ENCODE peak calls at places on chromosomes 5 and 9, in eight cellular contexts. P is stimulated activated CD8-positive, alpha-beta memory T cell treated with anti-CD3 and anti-CD28 coated beads, Interleukin-4, amount 100 ng/mL, for 24 hours; S is activated T-helper 1 cell treated with anti-CD3 and anti-CD28 coated beads, Interleukin-12 subunit alpha, Interleukin-12 subunit beta, Interleukin-2, Interleukin-4 antibody, amounts not matched to agents 30 ng/mL and 10 ng/mL and 1 ng/mL, durations not matched to agents 14 hours and 24 hours and 36 hours; N is KBM-7; Z is activated CD8-positive, alpha-beta T cell treated with anti-CD3 and anti-CD28 coated beads, Interleukin-2, amount 10 ng/mL, durations not matched to agents 7 days and 5 days; D is astrocyte of the cerebellum; H is mammary epithelial cell; R is midbrain. L is an unnamed sample.
A peak's percentile ranks its signal among the peaks of the same experiment; 100 is the strongest.

GRCh38 chr5:26828294-26828693 is 210.1 kb downstream of the CDH9 start:
- DNase-seq in P (no peak), S (no peak), N (no peak), Z (no peak), D (no peak), H (no peak), R (no peak), L (no peak)

GRCh38 chr9:76403352-76403751 is 9.1 kb upstream of the RFK start:
- DNase-seq in P (no peak), S (peak; percentile 12), N (peak; percentile 74), Z (peak; percentile 39), D (peak; percentile 78), H (peak; percentile 69), R (peak; percentile 17), L (peak; percentile 46)

GRCh38 chr9:128945798-128946501 is 1.5 kb downstream of the DOLK start:
- DNase-seq in P (no peak), S (no peak), N (no peak), Z (no peak), D (no peak), H (no peak), R (no peak), L (no peak)

GRCh38 chr9:134655101-134655500 is 13.5 kb downstream of the COL5A1 start:
- DNase-seq in P (no peak), S (no peak), N (no peak), Z (no peak), D (no peak), H (no peak), R (no peak), L (no peak)

GRCh38 chr9:120922404-120923173 is 4.0 kb downstream of the TRAF1 start:
- DNase-seq in P (no peak), S (no peak), N (no peak), Z (no peak), D (no peak), H (no peak), R (no peak), L (no peak)

GRCh38 chr5:14413331-14413750 is 168.3 kb upstream of the OTULINL start:
- DNase-seq in P (no peak), S (no peak), N (no peak), Z (peak; percentile 40), D (no peak), H (no peak), R (no peak), L (no peak)

GRCh38 chr5:169828385-169828784 is 151.9 kb downstream of the INSYN2B start:
- DNase-seq in P (no peak), S (no peak), N (no peak), Z (no peak), D (no peak), H (no peak), R (no peak), L (no peak)

GRCh38 chr9:15155826-15156225 is 151.2 kb downstream of the TTC39B start:
- DNase-seq in P (no peak), S (no peak), N (no peak), Z (no peak), D (no peak), H (no peak), R (no peak), L (peak; percentile 13)

GRCh38 chr9:81801190-81801589 is 111.8 kb upstream of the TLE1 start:
- DNase-seq in P (no peak), S (no peak), N (no peak), Z (no peak), D (no peak), H (no peak), R (no peak), L (no peak)

GRCh38 chr9:70479880-70480291 is 65.4 kb upstream of the KLF9 start:
- DNase-seq in P (no peak), S (no peak), N (peak; percentile 38), Z (no peak), D (peak; percentile 40), H (no peak), R (no peak), L (no peak)

GRCh38 chr5:8053270-8053669 is 184.3 kb downstream of the MTRR start:
- DNase-seq in P (no peak), S (no peak), N (no peak), Z (no peak), D (no peak), H (no peak), R (no peak), L (no peak)

GRCh38 chr9:77454668-77455067 is 193.5 kb downstream of the GNA14 start:
- DNase-seq in P (no peak), S (no peak), N (no peak), Z (no peak), D (peak; percentile 76), H (no peak), R (no peak), L (no peak)

GRCh38 chr5:127409236-127409921 is 108.1 kb upstream of the PRRC1 start:
- DNase-seq in P (no peak), S (no peak), N (no peak), Z (no peak), D (no peak), H (no peak), R (peak; percentile 76), L (peak; percentile 69)

GRCh38 chr9:122116040-122116439 is 22.9 kb upstream of the TTLL11 start:
- DNase-seq in P (no peak), S (no peak), N (no peak), Z (no peak), D (no peak), H (no peak), R (no peak), L (no peak)

GRCh38 chr9:101582593-101582992 is 12.2 kb downstream of the PPP3R2 start:
- DNase-seq in P (no peak), S (no peak), N (no peak), Z (no peak), D (peak; percentile 12), H (peak; percentile 31), R (no peak), L (no peak)

GRCh38 chr5:125256296-125256695 is 509.9 kb upstream of the ZNF608 start:
- DNase-seq in P (no peak), S (no peak), N (no peak), Z (no peak), D (no peak), H (no peak), R (no peak), L (no peak)

GRCh38 chr5:91038180-91038808 is 344.8 kb downstream of the ARRDC3 start:
- DNase-seq in P (no peak), S (no peak), N (no peak), Z (no peak), D (no peak), H (no peak), R (no peak), L (no peak)

GRCh38 chr9:73176450-73176875 is 24.8 kb downstream of the ANXA1 start:
- DNase-seq in P (no peak), S (no peak), N (no peak), Z (no peak), D (no peak), H (peak; percentile 81), R (no peak), L (no peak)

GRCh38 chr5:109310315-109310714 is 99.5 kb downstream of the PJA2 start:
- DNase-seq in P (no peak), S (no peak), N (no peak), Z (no peak), D (no peak), H (no peak), R (no peak), L (no peak)

GRCh38 chr9:116005267-116005666 is 148.3 kb upstream of the PAPPA start:
- DNase-seq in P (no peak), S (no peak), N (no peak), Z (no peak), D (no peak), H (no peak), R (no peak), L (no peak)

GRCh38 chr5:172658869-172659513 is 17.9 kb downstream of the NEURL1B start:
- DNase-seq in P (no peak), S (no peak), N (no peak), Z (no peak), D (no peak), H (no peak), R (no peak), L (no peak)

GRCh38 chr5:126998201-126998631 is 32.1 kb downstream of the MARCHF3 start:
- DNase-seq in P (no peak), S (no peak), N (no peak), Z (no peak), D (peak; percentile 52), H (no peak), R (peak; percentile 18), L (peak; percentile 61)

GRCh38 chr9:24045150-24045549 is 219.1 kb upstream of the ELAVL2 start:
- DNase-seq in P (no peak), S (no peak), N (no peak), Z (no peak), D (no peak), H (no peak), R (no peak), L (no peak)

GRCh38 chr9:108151161-108151586 is 661.6 kb upstream of the KLF4 start:
- DNase-seq in P (no peak), S (no peak), N (no peak), Z (no peak), D (no peak), H (peak; percentile 69), R (no peak), L (no peak)

GRCh38 chr9:133056533-133056932 is 5.2 kb upstream of the CEL start:
- DNase-seq in P (no peak), S (no peak), N (no peak), Z (no peak), D (no peak), H (no peak), R (no peak), L (no peak)

GRCh38 chr5:174531782-174532191 is 192.6 kb upstream of the MSX2 start:
- DNase-seq in P (no peak), S (no peak), N (peak; percentile 61), Z (no peak), D (no peak), H (no peak), R (no peak), L (no peak)

GRCh38 chr5:27241564-27242257 is 203.3 kb upstream of the CDH9 start:
- DNase-seq in P (no peak), S (no peak), N (no peak), Z (no peak), D (peak; percentile 94), H (peak; percentile 95), R (no peak), L (no peak)